ENCODE peak calls at places on chromosomes 2 and 18, in five cellular contexts. One of them, this sample, is unnamed.

GRCh38 chr18:32362484-32362883 is 108.2 kb downstream of the GAREM1 start:
- DNase-seq in uterus: no peak
- DNase-seq in body of pancreas: no peak
- DNase-seq in activated CD8-positive, alpha-beta T cell treated with anti-CD3 and anti-CD28 coated beads for 36 hours: no peak
- DNase-seq in right lobe of liver: no peak
- DNase-seq in this sample: no peak

GRCh38 chr2:61950571-61951315 is 45.3 kb downstream of the COMMD1 start:
- DNase-seq in uterus: no peak
- DNase-seq in body of pancreas: no peak
- DNase-seq in right lobe of liver: no peak
- DNase-seq in activated CD8-positive, alpha-beta T cell treated with anti-CD3 and anti-CD28 coated beads for 36 hours: no peak
- DNase-seq in this sample: no peak

GRCh38 chr2:8658064-8658862 is 23.6 kb upstream of the ID2 start:
- DNase-seq in right lobe of liver: peak; percentile 66
- DNase-seq in activated CD8-positive, alpha-beta T cell treated with anti-CD3 and anti-CD28 coated beads for 36 hours: no peak
- DNase-seq in body of pancreas: no peak
- DNase-seq in uterus: no peak
- DNase-seq in this sample: no peak

GRCh38 chr18:68263481-68263880 is 451.4 kb downstream of the TMX3 start:
- DNase-seq in right lobe of liver: no peak
- DNase-seq in activated CD8-positive, alpha-beta T cell treated with anti-CD3 and anti-CD28 coated beads for 36 hours: no peak
- DNase-seq in body of pancreas: no peak
- DNase-seq in uterus: no peak
- DNase-seq in this sample: no peak

GRCh38 chr2:45643095-45643494 is 8.4 kb upstream of the PRKCE start:
- DNase-seq in uterus: peak; percentile 21
- DNase-seq in body of pancreas: peak; percentile 19
- DNase-seq in activated CD8-positive, alpha-beta T cell treated with anti-CD3 and anti-CD28 coated beads for 36 hours: no peak
- DNase-seq in right lobe of liver: peak; percentile 47
- DNase-seq in this sample: no peak

GRCh38 chr2:179812501-179812900 is 48.9 kb downstream of the ZNF385B start:
- DNase-seq in activated CD8-positive, alpha-beta T cell treated with anti-CD3 and anti-CD28 coated beads for 36 hours: no peak
- DNase-seq in body of pancreas: no peak
- DNase-seq in uterus: no peak
- DNase-seq in right lobe of liver: no peak
- DNase-seq in this sample: no peak

GRCh38 chr2:18435425-18436037 is 124.9 kb downstream of the RDH14 start:
- DNase-seq in activated CD8-positive, alpha-beta T cell treated with anti-CD3 and anti-CD28 coated beads for 36 hours: peak; percentile 32
- DNase-seq in uterus: no peak
- DNase-seq in right lobe of liver: no peak
- DNase-seq in body of pancreas: no peak
- DNase-seq in this sample: no peak

GRCh38 chr2:183427558-183427957 is 303.3 kb downstream of the NUP35 start:
- DNase-seq in activated CD8-positive, alpha-beta T cell treated with anti-CD3 and anti-CD28 coated beads for 36 hours: no peak
- DNase-seq in uterus: no peak
- DNase-seq in right lobe of liver: no peak
- DNase-seq in body of pancreas: no peak
- DNase-seq in this sample: no peak

GRCh38 chr2:235666240-235666781 is 172.5 kb downstream of the AGAP1 start:
- DNase-seq in activated CD8-positive, alpha-beta T cell treated with anti-CD3 and anti-CD28 coated beads for 36 hours: no peak
- DNase-seq in body of pancreas: no peak
- DNase-seq in uterus: no peak
- DNase-seq in right lobe of liver: no peak
- DNase-seq in this sample: no peak

GRCh38 chr2:207896525-207897295 is 127.0 kb upstream of the FZD5 start:
- DNase-seq in right lobe of liver: no peak
- DNase-seq in activated CD8-positive, alpha-beta T cell treated with anti-CD3 and anti-CD28 coated beads for 36 hours: no peak
- DNase-seq in body of pancreas: no peak
- DNase-seq in uterus: no peak
- DNase-seq in this sample: no peak

GRCh38 chr2:138502253-138503086 is 900 bp downstream of the SPOPL start:
- DNase-seq in activated CD8-positive, alpha-beta T cell treated with anti-CD3 and anti-CD28 coated beads for 36 hours: no peak
- DNase-seq in body of pancreas: no peak
- DNase-seq in right lobe of liver: no peak
- DNase-seq in uterus: no peak
- DNase-seq in this sample: no peak

GRCh38 chr2:29162204-29162928 is 47.2 kb downstream of the CLIP4 start:
- DNase-seq in body of pancreas: no peak
- DNase-seq in activated CD8-positive, alpha-beta T cell treated with anti-CD3 and anti-CD28 coated beads for 36 hours: no peak
- DNase-seq in right lobe of liver: no peak
- DNase-seq in uterus: no peak
- DNase-seq in this sample: no peak

GRCh38 chr2:210963386-210963785 is 407.0 kb downstream of the CPS1 start:
- DNase-seq in right lobe of liver: no peak
- DNase-seq in activated CD8-positive, alpha-beta T cell treated with anti-CD3 and anti-CD28 coated beads for 36 hours: no peak
- DNase-seq in body of pancreas: no peak
- DNase-seq in uterus: no peak
- DNase-seq in this sample: no peak

GRCh38 chr2:46363535-46364170 is 66.4 kb downstream of the EPAS1 start:
- DNase-seq in body of pancreas: no peak
- DNase-seq in uterus: no peak
- DNase-seq in activated CD8-positive, alpha-beta T cell treated with anti-CD3 and anti-CD28 coated beads for 36 hours: no peak
- DNase-seq in right lobe of liver: no peak
- DNase-seq in this sample: no peak

GRCh38 chr2:71798266-71799012 is 345.1 kb downstream of the DYSF start:
- DNase-seq in uterus: no peak
- DNase-seq in right lobe of liver: peak; percentile 75
- DNase-seq in body of pancreas: peak; percentile 36
- DNase-seq in activated CD8-positive, alpha-beta T cell treated with anti-CD3 and anti-CD28 coated beads for 36 hours: peak; percentile 26
- DNase-seq in this sample: peak; percentile 59

GRCh38 chr2:157492189-157492773 is 48.4 kb upstream of the CYTIP start:
- DNase-seq in right lobe of liver: peak; percentile 76
- DNase-seq in activated CD8-positive, alpha-beta T cell treated with anti-CD3 and anti-CD28 coated beads for 36 hours: peak; percentile 85
- DNase-seq in body of pancreas: peak; percentile 75
- DNase-seq in uterus: peak; percentile 31
- DNase-seq in this sample: peak; percentile 65
- TF ChIP-seq CTCF in right lobe of liver: peak; percentile 78
- TF ChIP-seq CTCF in activated CD8-positive, alpha-beta T cell treated with anti-CD3 and anti-CD28 coated beads for 36 hours: peak; percentile 82
- TF ChIP-seq CTCF in body of pancreas: peak; percentile 81
- TF ChIP-seq CTCF in uterus: peak; percentile 58
- TF ChIP-seq CTCF in this sample: peak; percentile 67

GRCh38 chr2:189466656-189467055 is 25.4 kb downstream of the WDR75 start:
- DNase-seq in activated CD8-positive, alpha-beta T cell treated with anti-CD3 and anti-CD28 coated beads for 36 hours: no peak
- DNase-seq in uterus: no peak
- DNase-seq in right lobe of liver: no peak
- DNase-seq in body of pancreas: no peak
- DNase-seq in this sample: no peak

GRCh38 chr2:189467160-189467559 is 25.9 kb downstream of the WDR75 start:
- DNase-seq in right lobe of liver: no peak
- DNase-seq in uterus: no peak
- DNase-seq in body of pancreas: no peak
- DNase-seq in activated CD8-positive, alpha-beta T cell treated with anti-CD3 and anti-CD28 coated beads for 36 hours: no peak
- DNase-seq in this sample: no peak

GRCh38 chr2:189465076-189465475 is 23.8 kb downstream of the WDR75 start:
- DNase-seq in uterus: no peak
- DNase-seq in activated CD8-positive, alpha-beta T cell treated with anti-CD3 and anti-CD28 coated beads for 36 hours: no peak
- DNase-seq in right lobe of liver: no peak
- DNase-seq in body of pancreas: no peak
- DNase-seq in this sample: no peak

GRCh38 chr2:189465478-189465877 is 24.2 kb downstream of the WDR75 start:
- DNase-seq in body of pancreas: no peak
- DNase-seq in uterus: no peak
- DNase-seq in activated CD8-positive, alpha-beta T cell treated with anti-CD3 and anti-CD28 coated beads for 36 hours: no peak
- DNase-seq in right lobe of liver: no peak
- DNase-seq in this sample: no peak

DNA sequence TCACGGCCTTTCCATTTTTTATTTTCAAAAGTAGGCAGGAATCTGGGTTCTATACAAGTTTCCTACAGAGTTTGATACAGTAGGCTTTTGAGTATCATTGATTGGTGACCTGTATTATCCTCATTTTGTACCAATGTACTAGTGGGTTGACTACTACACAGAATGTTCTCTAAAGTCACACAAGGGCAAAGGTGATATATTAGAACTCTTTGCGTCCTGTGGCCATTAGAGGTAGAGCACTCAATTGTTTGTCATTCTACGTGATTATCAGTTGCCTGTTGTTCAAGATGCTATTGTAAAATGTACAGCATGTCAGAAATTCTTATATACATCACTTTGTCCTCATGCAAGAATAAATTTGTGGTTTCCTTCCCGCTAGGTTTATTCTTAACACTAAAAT is 24.8 kb downstream of the WDR75 start:
- DNase-seq in uterus: no peak
- DNase-seq in right lobe of liver: no peak
- DNase-seq in body of pancreas: no peak
- DNase-seq in activated CD8-positive, alpha-beta T cell treated with anti-CD3 and anti-CD28 coated beads for 36 hours: no peak
- DNase-seq in this sample: no peak
- TF ChIP-seq CTCF in uterus: no peak
- TF ChIP-seq CTCF in right lobe of liver: no peak
- TF ChIP-seq CTCF in body of pancreas: no peak
- TF ChIP-seq CTCF in activated CD8-positive, alpha-beta T cell treated with anti-CD3 and anti-CD28 coated beads for 36 hours: no peak
- TF ChIP-seq CTCF in this sample: no peak

DNA sequence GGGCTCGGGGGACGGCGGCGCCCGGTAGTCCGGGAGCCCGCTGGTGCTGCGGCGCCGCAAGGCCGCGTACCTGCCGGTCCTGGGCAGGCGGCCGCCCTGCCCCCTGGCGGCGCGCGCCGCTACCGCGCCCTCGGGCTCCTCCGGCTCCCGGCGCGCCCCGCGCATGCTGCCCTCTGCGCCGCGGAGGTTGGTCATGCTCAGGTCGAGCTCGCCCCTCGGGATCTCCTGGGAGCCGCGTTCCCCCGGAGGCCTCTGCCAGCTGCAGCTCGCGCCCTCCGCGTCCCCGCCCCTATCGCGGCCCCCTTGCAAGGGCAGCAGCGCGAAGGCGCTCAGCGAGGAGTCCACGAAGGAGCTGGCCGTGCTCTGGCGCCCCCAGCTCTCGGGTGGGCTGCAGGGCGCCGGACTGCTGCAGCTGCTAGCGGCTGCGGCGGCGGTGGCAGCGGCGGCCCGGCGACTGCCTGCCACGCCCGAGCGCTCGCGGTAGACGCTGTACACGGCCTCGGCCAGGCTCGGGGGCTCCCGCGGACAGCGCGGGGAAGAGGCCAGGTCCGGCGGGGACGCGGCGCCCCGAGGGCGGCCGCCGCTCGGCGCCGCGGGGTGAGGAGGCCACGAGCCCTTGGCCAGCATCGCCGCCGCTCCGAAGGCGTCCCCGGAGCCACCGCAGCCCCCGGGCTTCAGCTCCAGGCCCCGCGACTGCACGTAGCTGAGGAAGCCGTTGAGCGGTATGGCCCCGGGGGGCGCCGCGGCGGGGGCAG is 4.5 kb downstream of the TMEM200C start:
- DNase-seq in uterus: peak; percentile 27
- DNase-seq in body of pancreas: peak; percentile 49
- DNase-seq in right lobe of liver: peak; percentile 49
- DNase-seq in activated CD8-positive, alpha-beta T cell treated with anti-CD3 and anti-CD28 coated beads for 36 hours: peak; percentile 45
- DNase-seq in this sample: peak; percentile 82
- TF ChIP-seq CTCF in uterus: peak; percentile 46
- TF ChIP-seq CTCF in body of pancreas: no peak
- TF ChIP-seq CTCF in right lobe of liver: peak; percentile 49
- TF ChIP-seq CTCF in activated CD8-positive, alpha-beta T cell treated with anti-CD3 and anti-CD28 coated beads for 36 hours: peak; percentile 66
- TF ChIP-seq CTCF in this sample: peak; percentile 76

DNA sequence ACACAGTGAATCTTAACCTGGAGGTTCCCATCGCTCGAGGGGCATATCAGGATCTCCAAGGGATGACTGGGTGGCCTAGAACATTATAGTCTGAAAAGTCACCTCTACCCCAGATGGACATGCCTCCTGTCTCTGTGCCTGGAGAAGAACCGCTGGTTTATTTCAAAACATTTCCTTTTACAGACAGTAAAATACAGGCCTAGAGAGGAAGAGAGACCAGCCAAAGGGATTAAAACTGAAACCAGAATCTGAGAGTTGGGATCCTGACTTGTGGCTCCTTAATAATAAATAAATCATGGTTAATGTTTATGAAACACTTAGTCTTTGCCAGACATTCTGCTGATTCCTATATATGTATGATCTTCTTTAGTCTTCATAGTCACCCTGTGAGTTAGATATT is 153.7 kb downstream of the DDX1 start:
- DNase-seq in uterus: no peak
- DNase-seq in activated CD8-positive, alpha-beta T cell treated with anti-CD3 and anti-CD28 coated beads for 36 hours: no peak
- DNase-seq in right lobe of liver: no peak
- DNase-seq in body of pancreas: no peak
- DNase-seq in this sample: no peak
- TF ChIP-seq CTCF in uterus: no peak
- TF ChIP-seq CTCF in activated CD8-positive, alpha-beta T cell treated with anti-CD3 and anti-CD28 coated beads for 36 hours: no peak
- TF ChIP-seq CTCF in right lobe of liver: no peak
- TF ChIP-seq CTCF in body of pancreas: no peak
- TF ChIP-seq CTCF in this sample: no peak

GRCh38 chr2:176085861-176086771 is 2.4 kb upstream of the EVX2 start:
- DNase-seq in uterus: no peak
- DNase-seq in right lobe of liver: no peak
- DNase-seq in activated CD8-positive, alpha-beta T cell treated with anti-CD3 and anti-CD28 coated beads for 36 hours: no peak
- DNase-seq in body of pancreas: no peak
- DNase-seq in this sample: no peak
- TF ChIP-seq CTCF in uterus: peak; percentile 28
- TF ChIP-seq CTCF in right lobe of liver: peak; percentile 31
- TF ChIP-seq CTCF in activated CD8-positive, alpha-beta T cell treated with anti-CD3 and anti-CD28 coated beads for 36 hours: peak; percentile 35
- TF ChIP-seq CTCF in body of pancreas: peak; percentile 44
- TF ChIP-seq CTCF in this sample: peak; percentile 49

This sample was measured in GM10248.